ENCODE peak calls at places on chromosomes 2 and 18, in six cellular contexts. R is uterus, J is heart left ventricle, K is brain microvascular endothelial cell, B is upper lobe of right lung, I is lung. Z is an unnamed sample.

GRCh38 chr2:6358542-6358941 is 507.2 kb downstream of the CMPK2 start:
- DNase-seq in R (no peak), J (no peak), K (no peak), B (no peak), I (no peak), Z (no peak)

GRCh38 chr2:28956415-28956826 is 24.7 kb upstream of the TOGARAM2 start:
- DNase-seq in R (no peak), J (no peak), K (peak; percentile 53), B (no peak), I (no peak), Z (no peak)

GRCh38 chr2:164911832-164912231 is 43.5 kb downstream of the SLC38A11 start:
- DNase-seq in R (no peak), J (no peak), K (no peak), B (no peak), I (no peak), Z (no peak)

GRCh38 chr2:240437861-240438809 is 2.7 kb downstream of the GPC1 start:
- DNase-seq in R (peak; percentile 72), J (peak; percentile 69), K (no peak), B (peak; percentile 85), I (peak; percentile 57), Z (no peak)

GRCh38 chr2:26816893-26817292 is 31.0 kb downstream of the CENPA start:
- DNase-seq in R (no peak), J (no peak), K (no peak), B (no peak), I (no peak), Z (no peak)

GRCh38 chr2:32798841-32799240 is 147.9 kb upstream of the LTBP1 start:
- DNase-seq in R (no peak), J (no peak), K (no peak), B (no peak), I (no peak), Z (no peak)

GRCh38 chr18:37334494-37335125 is 231.0 kb downstream of the CELF4 start:
- DNase-seq in R (no peak), J (no peak), K (peak; percentile 3), B (no peak), I (no peak), Z (no peak)

GRCh38 chr2:230296917-230297316 is 30.1 kb upstream of the SP140L start:
- DNase-seq in R (no peak), J (no peak), K (no peak), B (no peak), I (no peak), Z (no peak)

GRCh38 chr2:180494286-180494685 is 486.1 kb upstream of the UBE2E3 start:
- DNase-seq in R (no peak), J (no peak), K (no peak), B (no peak), I (no peak), Z (no peak)

GRCh38 chr18:62894681-62895390 is 179.5 kb downstream of the PHLPP1 start:
- DNase-seq in R (no peak), J (no peak), K (no peak), B (no peak), I (no peak), Z (no peak)

GRCh38 chr2:218671077-218671653 is 637 bp downstream of the RNF25 start:
- DNase-seq in R (no peak), J (no peak), K (no peak), B (no peak), I (no peak), Z (no peak)

GRCh38 chr2:152097291-152098032 is 1.4 kb downstream of the CACNB4 start:
- DNase-seq in R (peak; percentile 20), J (no peak), K (no peak), B (no peak), I (no peak), Z (no peak)

GRCh38 chr2:225452677-225453076 is 53.2 kb downstream of the NYAP2 start:
- DNase-seq in R (no peak), J (no peak), K (no peak), B (no peak), I (no peak), Z (no peak)

GRCh38 chr2:222989431-222989830 is 62.6 kb upstream of the KCNE4 start:
- DNase-seq in R (no peak), J (no peak), K (no peak), B (no peak), I (no peak), Z (peak; percentile 49)

GRCh38 chr2:60499082-60499429 is 54.4 kb downstream of the BCL11A start:
- DNase-seq in R (no peak), J (no peak), K (no peak), B (no peak), I (no peak), Z (no peak)

GRCh38 chr2:142130111-142131015 is 453 bp downstream of the LRP1B start:
- DNase-seq in R (peak; percentile 23), J (peak; percentile 30), K (peak; percentile 31), B (peak; percentile 82), I (peak; percentile 56), Z (peak; percentile 87)

GRCh38 chr2:111618953-111619902 is 264.8 kb downstream of the ANAPC1 start:
- DNase-seq in R (no peak), J (no peak), K (no peak), B (no peak), I (no peak), Z (no peak)

GRCh38 chr2:190469770-190470169 is 61.6 kb downstream of the MFSD6 start:
- DNase-seq in R (peak; percentile 33), J (peak; percentile 51), K (peak; percentile 64), B (no peak), I (peak; percentile 37), Z (no peak)

GRCh38 chr18:3889803-3890202 is 439.8 kb downstream of the TGIF1 start:
- DNase-seq in R (no peak), J (no peak), K (peak; percentile 39), B (no peak), I (no peak), Z (no peak)

GRCh38 chr2:207823865-207824264 is 54.2 kb upstream of the FZD5 start:
- DNase-seq in R (no peak), J (no peak), K (no peak), B (no peak), I (no peak), Z (no peak)

GRCh38 chr2:63272560-63272959 is 221.9 kb downstream of the OTX1 start:
- DNase-seq in R (no peak), J (no peak), K (no peak), B (no peak), I (no peak), Z (no peak)

GRCh38 chr2:105784577-105784976 is 39.9 kb downstream of the NCK2 start:
- DNase-seq in R (no peak), J (no peak), K (no peak), B (no peak), I (no peak), Z (no peak)

GRCh38 chr18:23862071-23862470 is 152.5 kb upstream of the TTC39C start:
- DNase-seq in R (no peak), J (no peak), K (peak; percentile 75), B (no peak), I (no peak), Z (no peak)

GRCh38 chr2:236762628-236763027 is 193.0 kb downstream of the ACKR3 start:
- DNase-seq in R (no peak), J (no peak), K (no peak), B (no peak), I (no peak), Z (no peak)

GRCh38 chr2:235669269-235669831 is 175.5 kb downstream of the AGAP1 start:
- DNase-seq in R (peak; percentile 70), J (peak; percentile 71), K (peak; percentile 36), B (peak; percentile 79), I (peak; percentile 59), Z (peak; percentile 89)

GRCh38 chr2:202060218-202060617 is 12.8 kb upstream of the KIAA2012 start:
- DNase-seq in R (no peak), J (no peak), K (no peak), B (no peak), I (no peak), Z (no peak)

GRCh38 chr2:202054716-202055115 is 18.3 kb upstream of the KIAA2012 start:
- DNase-seq in R (no peak), J (no peak), K (no peak), B (no peak), I (no peak), Z (no peak)

GRCh38 chr2:202052235-202052634 is 18.6 kb downstream of the FZD7 start:
- DNase-seq in R (no peak), J (no peak), K (no peak), B (no peak), I (no peak), Z (no peak)

GRCh38 chr2:202051499-202052161 is 18.0 kb downstream of the FZD7 start:
- DNase-seq in R (no peak), J (no peak), K (no peak), B (no peak), I (no peak), Z (no peak)

GRCh38 chr2:202056611-202057010 is 16.4 kb upstream of the KIAA2012 start:
- DNase-seq in R (no peak), J (no peak), K (peak; percentile 32), B (no peak), I (no peak), Z (no peak)
- TF ChIP-seq CTCF in R (no peak), J (peak; percentile 24), K (peak; percentile 67), B (peak; percentile 28), I (no peak), Z (peak; percentile 51)

DNA sequence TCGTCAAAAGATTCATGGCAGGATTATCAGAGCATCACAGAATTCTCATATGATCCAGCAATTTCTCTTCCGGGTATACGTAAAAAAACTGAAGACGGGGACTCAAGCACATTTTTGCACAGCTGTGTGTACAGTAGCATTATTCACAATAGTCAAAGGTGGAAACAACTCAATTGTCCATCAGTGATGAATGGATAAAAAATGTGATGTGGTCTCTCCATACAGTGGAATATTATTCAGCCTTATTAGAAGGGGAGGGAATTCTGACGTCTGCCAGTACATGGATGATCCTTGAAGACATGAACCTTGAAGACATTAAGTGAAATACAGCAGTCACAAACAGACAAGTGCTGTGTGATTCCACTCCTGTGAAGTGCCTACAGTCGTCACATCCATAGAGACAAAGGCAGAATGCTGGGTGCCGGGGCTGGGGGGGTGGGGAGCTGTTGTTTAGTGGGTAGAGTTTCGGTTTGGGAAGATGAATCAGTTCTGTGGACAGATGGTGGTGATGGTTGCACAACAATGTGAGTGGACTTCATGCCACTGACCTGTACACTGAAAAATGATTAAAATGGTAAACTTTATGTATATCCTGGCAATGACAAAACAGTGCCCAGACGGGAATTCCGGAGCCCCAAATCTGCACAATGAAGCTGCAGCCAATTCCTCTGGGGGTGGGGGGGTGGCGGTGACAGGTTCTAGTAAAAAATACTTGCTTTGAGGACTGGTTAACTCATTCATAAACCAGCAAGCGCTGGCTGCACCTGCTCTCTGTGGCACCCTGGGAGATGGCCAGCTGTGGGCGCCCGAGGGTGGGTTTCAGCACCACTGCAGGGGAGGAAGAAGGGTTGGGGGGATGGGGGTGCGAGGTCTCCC is 82.0 kb upstream of the HPCAL1 start:
- DNase-seq in R (no peak), J (no peak), K (peak; percentile 16), B (no peak), I (no peak), Z (no peak)
- TF ChIP-seq CTCF in R (no peak), J (no peak), K (peak; percentile 17), B (no peak), I (no peak), Z (no peak)

GRCh38 chr2:161158882-161159281 is 1.3 kb upstream of the TANK start:
- DNase-seq in R (no peak), J (no peak), K (no peak), B (no peak), I (no peak), Z (no peak)
- TF ChIP-seq CTCF in R (no peak), J (no peak), K (no peak), B (no peak), I (no peak), Z (no peak)

GRCh38 chr2:54166121-54166773 is 50.8 kb downstream of the ACYP2 start:
- DNase-seq in R (no peak), J (no peak), K (no peak), B (no peak), I (no peak), Z (no peak)

GRCh38 chr2:54158311-54158710 is 42.9 kb downstream of the ACYP2 start:
- DNase-seq in R (no peak), J (no peak), K (no peak), B (no peak), I (no peak), Z (no peak)

GRCh38 chr2:54161660-54162059 is 46.2 kb downstream of the ACYP2 start:
- DNase-seq in R (no peak), J (no peak), K (no peak), B (no peak), I (no peak), Z (no peak)
- TF ChIP-seq CTCF in R (no peak), J (peak; percentile 35), K (no peak), B (peak; percentile 15), I (no peak), Z (peak; percentile 48)